ENCODE peak calls at places on chromosomes 13 and 19, in nine cellular contexts. V, A, U, M, O, R, N, L and D are unnamed samples.

GRCh38 chr13:50152655-50153309 is 137.5 kb downstream of the KCNRG start:
- DNase-seq in V (no peak), A (no peak), U (no peak), M (peak), O (no peak), R (no peak), N (no peak), L (no peak), D (no peak)

GRCh38 chr13:60275208-60275607 is 111.5 kb upstream of the DIAPH3 start:
- DNase-seq in V (no peak), A (no peak), U (no peak), M (no peak), O (no peak), R (no peak), N (no peak), L (no peak), D (no peak)

GRCh38 chr13:55937180-55937579 is 1203.5 kb upstream of the PRR20A start:
- DNase-seq in V (no peak), A (no peak), U (no peak), M (no peak), O (no peak), R (no peak), N (no peak), L (no peak), D (no peak)

GRCh38 chr19:2294377-2295335 is 12.7 kb upstream of the PEAK3 start:
- DNase-seq in V (no peak), A (peak), U (peak), M (no peak), O (no peak), R (no peak), N (no peak), L (peak), D (peak)

GRCh38 chr13:113464476-113464875 is 11.2 kb upstream of the ADPRHL1 start:
- DNase-seq in V (no peak), A (no peak), U (no peak), M (no peak), O (no peak), R (no peak), N (no peak), L (no peak), D (no peak)

GRCh38 chr13:28273919-28274318 is 135.6 kb downstream of the PAN3 start:
- DNase-seq in V (no peak), A (no peak), U (no peak), M (no peak), O (no peak), R (no peak), N (no peak), L (no peak), D (no peak)

GRCh38 chr19:45474941-45475516 is 7.2 kb downstream of the FOSB start:
- DNase-seq in V (no peak), A (peak), U (no peak), M (no peak), O (no peak), R (no peak), N (no peak), L (no peak), D (no peak)

GRCh38 chr13:66984241-66984640 is 245.9 kb downstream of the PCDH9 start:
- DNase-seq in V (no peak), A (no peak), U (no peak), M (no peak), O (no peak), R (no peak), N (no peak), L (no peak), D (no peak)

GRCh38 chr19:54136086-54136863 is 1.3 kb upstream of the CNOT3 start:
- DNase-seq in V (no peak), A (no peak), U (peak), M (peak), O (no peak), R (no peak), N (no peak), L (no peak), D (peak)

GRCh38 chr19:46925548-46925950 is 64.8 kb downstream of the ARHGAP35 start:
- DNase-seq in V (no peak), A (no peak), U (no peak), M (no peak), O (no peak), R (no peak), N (peak), L (no peak), D (no peak)

GRCh38 chr19:46927106-46927505 is 66.3 kb downstream of the ARHGAP35 start:
- DNase-seq in V (no peak), A (no peak), U (no peak), M (no peak), O (no peak), R (no peak), N (no peak), L (no peak), D (no peak)

GRCh38 chr19:46928951-46929350 is 68.2 kb downstream of the ARHGAP35 start:
- DNase-seq in V (no peak), A (no peak), U (no peak), M (no peak), O (no peak), R (no peak), N (no peak), L (no peak), D (no peak)

GRCh38 chr19:46926201-46927071 is 65.6 kb downstream of the ARHGAP35 start:
- DNase-seq in V (no peak), A (no peak), U (no peak), M (no peak), O (no peak), R (no peak), N (no peak), L (no peak), D (peak)

DNA sequence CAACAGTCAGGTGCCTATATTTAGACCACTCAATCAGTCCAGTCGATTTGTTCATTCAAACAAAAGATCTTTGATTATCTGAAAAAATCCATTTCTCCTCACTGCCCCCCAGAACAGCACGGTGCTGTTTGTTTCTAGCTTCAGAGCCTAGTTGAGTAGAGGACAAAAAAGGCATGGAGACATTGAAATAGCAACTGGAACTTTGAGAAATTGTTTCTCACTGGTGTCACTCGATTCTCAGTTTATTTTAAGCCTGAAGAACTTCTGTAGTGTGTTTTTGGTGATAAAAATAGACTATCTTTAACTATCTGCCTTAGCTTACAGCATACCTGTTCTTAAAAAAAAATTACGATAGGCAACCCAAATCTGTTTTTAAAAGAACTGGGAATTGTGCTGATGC is 67.1 kb downstream of the ARHGAP35 start:
- DNase-seq in V (no peak), A (no peak), U (no peak), M (peak), O (no peak), R (no peak), N (no peak), L (no peak), D (no peak)
- H3K27ac ChIP-seq in V (peak), A (no peak), U (no peak), M (peak), O (peak), R (no peak), N (peak), L (peak), D (peak)

GRCh38 chr13:110518150-110518525 is 43.4 kb downstream of the RAB20 start:
- DNase-seq in V (no peak), A (no peak), U (no peak), M (no peak), O (no peak), R (no peak), N (no peak), L (no peak), D (no peak)
- H3K27ac ChIP-seq in V (peak), A (no peak), U (no peak), M (no peak), O (no peak), R (no peak), N (no peak), L (no peak), D (no peak)

GRCh38 chr19:35859414-35859813 is 2.7 kb downstream of the KIRREL2 start:
- DNase-seq in V (no peak), A (no peak), U (no peak), M (no peak), O (no peak), R (no peak), N (no peak), L (no peak), D (no peak)

GRCh38 chr19:35856546-35857149 is at the start of gene KIRREL2:
- DNase-seq in V (no peak), A (no peak), U (no peak), M (no peak), O (no peak), R (no peak), N (no peak), L (no peak), D (no peak)

GRCh38 chr19:35858311-35858710 is 1.6 kb downstream of the KIRREL2 start:
- DNase-seq in V (no peak), A (no peak), U (no peak), M (no peak), O (no peak), R (no peak), N (no peak), L (no peak), D (no peak)

GRCh38 chr19:35853038-35853756 is 893 bp upstream of the NPHS1 start:
- DNase-seq in V (no peak), A (no peak), U (no peak), M (no peak), O (no peak), R (no peak), N (no peak), L (no peak), D (no peak)

DNA sequence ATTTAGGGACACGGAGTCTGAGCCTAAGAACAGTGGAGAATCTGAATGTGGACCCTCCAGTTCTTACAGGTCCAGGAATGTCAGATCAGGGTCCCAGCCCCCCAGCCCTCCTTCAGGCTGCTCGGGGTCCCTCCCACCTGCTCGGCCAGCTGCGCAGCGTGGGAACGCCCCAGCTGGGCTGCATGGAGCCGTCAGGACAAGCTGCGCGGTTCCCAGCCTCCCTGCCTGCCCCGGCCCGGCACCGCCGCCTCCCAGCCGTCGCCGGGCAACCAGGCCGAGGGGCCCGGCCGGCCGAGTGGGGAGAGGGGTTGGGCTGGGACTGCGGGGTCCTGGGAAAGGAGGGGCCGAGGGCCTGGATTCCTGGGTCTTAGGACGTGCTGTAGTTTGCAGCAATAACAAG is 710 bp upstream of the KIRREL2 start:
- DNase-seq in V (no peak), A (no peak), U (no peak), M (no peak), O (no peak), R (no peak), N (no peak), L (no peak), D (no peak)
- H3K27ac ChIP-seq in V (no peak), A (no peak), U (no peak), M (no peak), O (no peak), R (no peak), N (no peak), L (no peak), D (no peak)

GRCh38 chr19:11164879-11165406 is 9.4 kb upstream of the SPC24 start:
- DNase-seq in V (peak), A (peak), U (peak), M (no peak), O (peak), R (peak), N (no peak), L (peak), D (peak)
- H3K27ac ChIP-seq in V (peak), A (peak), U (no peak), M (no peak), O (peak), R (peak), N (peak), L (peak), D (peak)

DNA sequence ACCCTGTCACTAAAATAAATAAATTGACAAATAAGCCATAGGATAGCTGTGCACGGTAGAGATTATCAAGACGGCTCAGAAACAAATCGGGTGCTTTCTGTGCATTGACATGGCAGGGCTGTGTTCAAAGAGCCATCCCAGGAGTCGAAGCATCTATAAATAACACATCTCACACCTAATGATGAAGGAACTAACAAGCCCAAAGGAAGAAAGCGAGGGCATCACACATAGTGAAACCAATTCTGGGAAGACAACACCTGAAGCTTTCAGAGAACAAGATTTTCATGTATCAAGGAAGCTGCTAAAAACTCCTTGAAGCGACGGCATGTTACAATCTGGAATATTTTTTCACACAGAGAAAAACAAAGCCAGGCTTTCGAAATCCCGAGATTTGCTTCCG is 36.1 kb downstream of the KLF2 start:
- DNase-seq in V (no peak), A (no peak), U (no peak), M (no peak), O (no peak), R (no peak), N (no peak), L (no peak), D (no peak)
- H3K27ac ChIP-seq in V (peak), A (no peak), U (no peak), M (no peak), O (no peak), R (peak), N (no peak), L (no peak), D (no peak)